ENCODE peak calls at places on chromosomes 1 and 21, in nine cellular contexts. E, Y, U, Z, R, J, L, N and O are unnamed samples.

GRCh38 chr1:8314346-8315280 is 3.3 kb upstream of the SLC45A1 start:
- DNase-seq in Y (peak; percentile 45), J (peak; percentile 56), N (peak; percentile 91), Z (peak; percentile 84), E (peak; percentile 87), R (peak; percentile 78), U (peak; percentile 88), L (peak; percentile 85), O (peak; percentile 28)

GRCh38 chr1:231663211-231663792 is 36.7 kb downstream of the DISC1 start:
- DNase-seq in U (no peak), Z (no peak), Y (no peak), R (no peak), L (no peak), N (no peak), J (no peak), E (peak; percentile 7), O (no peak)

GRCh38 chr1:166121010-166121409 is 45.8 kb downstream of the FAM78B start:
- DNase-seq in U (no peak), J (no peak), Y (no peak), L (no peak), N (no peak), E (no peak), Z (no peak), R (no peak), O (no peak)

GRCh38 chr1:93079685-93080141 is 630 bp downstream of the MTF2 start:
- DNase-seq in Y (peak; percentile 58), R (no peak), J (no peak), L (peak; percentile 23), N (peak; percentile 42), E (peak; percentile 49), Z (peak; percentile 70), U (peak; percentile 13), O (no peak)

GRCh38 chr1:2188336-2188735 is 6.2 kb downstream of the FAAP20 start:
- DNase-seq in R (no peak), N (no peak), U (no peak), E (no peak), J (no peak), L (no peak), Y (no peak), Z (no peak), O (no peak)

GRCh38 chr1:12016182-12016581 is 3.1 kb upstream of the MIIP start:
- DNase-seq in Z (no peak), N (no peak), R (no peak), J (no peak), Y (no peak), E (no peak), L (no peak), U (no peak), O (no peak)

GRCh38 chr1:172270605-172271004 is 149.9 kb upstream of the C1orf105 start:
- DNase-seq in R (no peak), N (no peak), U (no peak), J (no peak), Z (no peak), L (no peak), Y (no peak), E (peak; percentile 75), O (no peak)

GRCh38 chr1:226901421-226901820 is 31.0 kb downstream of the PSEN2 start:
- DNase-seq in Z (no peak), U (no peak), R (no peak), N (no peak), E (no peak), L (no peak), Y (no peak), J (no peak), O (no peak)

GRCh38 chr1:112998592-112999235 is 42.7 kb upstream of the SLC16A1 start:
- DNase-seq in N (peak; percentile 86), U (peak; percentile 56), J (peak; percentile 73), R (no peak), E (peak; percentile 87), Z (no peak), Y (no peak), L (no peak), O (peak; percentile 6)

GRCh38 chr1:206839857-206840256 is 25.6 kb upstream of the IL20 start:
- DNase-seq in L (no peak), Z (no peak), Y (no peak), U (no peak), R (no peak), E (peak; percentile 63), J (no peak), N (peak; percentile 56), O (no peak)

GRCh38 chr21:26587621-26588260 is 14.7 kb upstream of the CYYR1 start:
- DNase-seq in N (peak; percentile 15), R (no peak), J (no peak), Y (no peak), U (no peak), Z (no peak), E (peak; percentile 74), L (no peak), O (no peak)

GRCh38 chr1:21937372-21938121 is 437 bp upstream of the HSPG2 start:
- DNase-seq in Z (peak; percentile 92), E (peak; percentile 93), Y (peak; percentile 68), R (peak; percentile 95), L (peak; percentile 81), U (peak; percentile 88), J (peak; percentile 88), N (peak; percentile 96), O (peak; percentile 57)

GRCh38 chr21:45204395-45204794 is 83.3 kb downstream of the POFUT2 start:
- DNase-seq in U (no peak), R (no peak), L (no peak), N (no peak), Z (peak; percentile 55), J (no peak), Y (no peak), E (no peak), O (no peak)

GRCh38 chr1:17599301-17600300 is 60.1 kb downstream of the ARHGEF10L start:
- DNase-seq in N (no peak), U (no peak), L (peak; percentile 51), R (no peak), Y (no peak), J (no peak), Z (peak; percentile 63), E (no peak), O (no peak)

GRCh38 chr1:56688522-56689026 is 43.5 kb downstream of the PRKAA2 start:
- DNase-seq in R (no peak), Y (no peak), U (no peak), E (peak; percentile 80), J (no peak), Z (no peak), N (peak; percentile 56), L (no peak), O (no peak)

GRCh38 chr1:190168116-190168515 is 309.5 kb downstream of the BRINP3 start:
- DNase-seq in E (no peak), N (no peak), U (no peak), R (no peak), L (no peak), Z (no peak), J (no peak), Y (no peak), O (no peak)
- H3K27ac ChIP-seq in E (no peak overlapping the region), N (no peak overlapping the region), U (no peak overlapping the region), R (no peak overlapping the region), L (no peak overlapping the region), Z (no peak overlapping the region), J (no peak overlapping the region), Y (no peak overlapping the region), O (no peak overlapping the region)

GRCh38 chr1:164651378-164651951 is 92.5 kb downstream of the PBX1 start:
- DNase-seq in Y (no peak), J (peak; percentile 33), E (peak; percentile 39), L (peak; percentile 75), R (no peak), Z (no peak), U (no peak), N (peak; percentile 70), O (no peak)
- H3K27ac ChIP-seq in Y (no peak overlapping the region), J (no peak overlapping the region), E (no peak overlapping the region), L (peak overlapping the region; percentile 73), R (peak overlapping the region; percentile 43), Z (no peak overlapping the region), U (peak overlapping the region; percentile 77), N (peak overlapping the region; percentile 87), O (no peak overlapping the region)

DNA sequence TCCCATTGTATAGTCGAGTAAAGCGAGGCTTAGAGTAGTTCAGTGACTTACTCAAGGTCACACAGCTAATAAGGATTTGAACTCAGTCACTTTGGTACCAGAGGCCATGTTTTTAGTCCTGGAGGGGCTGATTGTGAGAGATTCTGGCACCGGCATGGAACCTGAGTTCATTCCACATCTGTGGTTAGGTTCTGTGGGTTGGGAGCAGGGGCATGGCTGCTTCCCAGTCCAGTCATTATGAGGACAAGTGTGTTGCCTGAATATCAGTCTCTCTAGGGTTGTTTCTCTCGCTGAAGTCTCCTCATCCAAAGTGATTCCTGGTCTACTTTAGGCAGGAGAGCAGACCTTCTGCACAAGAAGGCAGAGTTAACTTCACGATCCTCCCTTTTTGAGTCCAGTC is 90.6 kb downstream of the C1orf94 start:
- DNase-seq in R (no peak), J (no peak), Z (no peak), Y (no peak), U (no peak), E (peak; percentile 26), N (no peak), L (no peak), O (no peak)
- H3K27ac ChIP-seq in R (no peak overlapping the region), J (no peak overlapping the region), Z (no peak overlapping the region), Y (no peak overlapping the region), U (no peak overlapping the region), E (no peak overlapping the region), N (no peak overlapping the region), L (no peak overlapping the region), O (no peak overlapping the region)

GRCh38 chr1:210232524-210233215 is at the start of gene SERTAD4:
- DNase-seq in L (peak; percentile 58), J (no peak), N (peak; percentile 79), Z (peak; percentile 68), E (peak; percentile 68), U (no peak), Y (no peak), R (peak; percentile 66), O (no peak)

GRCh38 chr1:210231846-210232523 is 611 bp upstream of the SERTAD4 start:
- DNase-seq in R (no peak), L (no peak), J (no peak), N (peak; percentile 46), Y (no peak), U (no peak), E (peak; percentile 66), Z (no peak), O (no peak)

GRCh38 chr1:210230149-210230695 is 2.4 kb upstream of the SERTAD4 start:
- DNase-seq in U (no peak), L (no peak), E (no peak), R (no peak), N (no peak), Z (no peak), Y (no peak), J (no peak), O (no peak)

GRCh38 chr1:210223174-210223904 is 9.3 kb upstream of the SERTAD4 start:
- DNase-seq in N (no peak), U (no peak), L (peak; percentile 49), Z (no peak), J (no peak), E (no peak), Y (no peak), R (no peak), O (no peak)

DNA sequence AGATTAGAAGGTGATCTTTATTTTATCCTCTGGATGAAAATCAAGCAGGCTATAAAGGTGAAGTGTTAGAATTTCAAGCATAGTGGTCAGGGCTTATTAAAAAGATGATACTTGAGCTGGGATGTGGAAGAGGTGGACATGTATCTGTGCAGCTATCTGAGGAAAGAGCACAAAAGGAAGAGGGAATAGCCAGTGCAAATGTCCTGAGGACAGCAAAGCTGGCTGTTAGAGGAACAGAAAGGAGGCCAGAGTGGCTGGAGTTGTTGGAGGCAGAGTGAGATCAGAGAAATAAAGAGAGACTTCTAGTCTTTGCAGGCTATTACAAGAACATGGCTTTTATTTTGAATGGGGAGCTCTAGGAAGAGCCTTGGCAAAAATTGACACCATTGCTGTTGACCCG is 4.4 kb upstream of the SERTAD4 start:
- DNase-seq in Y (no peak), N (no peak), R (no peak), U (no peak), J (no peak), E (no peak), L (no peak), Z (no peak), O (no peak)
- H3K27ac ChIP-seq in Y (no peak overlapping the region), N (no peak overlapping the region), R (no peak overlapping the region), U (no peak overlapping the region), J (no peak overlapping the region), E (no peak overlapping the region), L (no peak overlapping the region), Z (no peak overlapping the region), O (no peak overlapping the region)